ENCODE peak calls at places on chromosomes 5 and 9, in eight cellular contexts. One of them, this sample, is unnamed.

GRCh38 chr5:83744851-83745250 is 24.2 kb upstream of the HAPLN1 start:
- DNase-seq in stimulated activated naive CD4-positive, alpha-beta T cell: no peak
- DNase-seq in fibroblast of pulmonary artery: peak
- DNase-seq in AG10803: peak
- DNase-seq in kidney epithelial cell: no peak
- DNase-seq in activated gamma-delta T cell treated with anti-CD3 and anti-CD28 coated beads, Interleukin-2, amount 50 U/mL, for 16 hours: no peak
- DNase-seq in activated CD8-positive, alpha-beta T cell treated with anti-CD3 and anti-CD28 coated beads, Interleukin-2, amount 10 ng/mL, durations not matched to agents 7 days and 5 days: no peak
- DNase-seq in COR-L47: no peak
- DNase-seq in this sample: no peak

GRCh38 chr9:126962336-126962735 is 47.8 kb downstream of the RALGPS1 start:
- DNase-seq in stimulated activated naive CD4-positive, alpha-beta T cell: no peak
- DNase-seq in fibroblast of pulmonary artery: no peak
- DNase-seq in AG10803: no peak
- DNase-seq in kidney epithelial cell: no peak
- DNase-seq in activated gamma-delta T cell treated with anti-CD3 and anti-CD28 coated beads, Interleukin-2, amount 50 U/mL, for 16 hours: no peak
- DNase-seq in activated CD8-positive, alpha-beta T cell treated with anti-CD3 and anti-CD28 coated beads, Interleukin-2, amount 10 ng/mL, durations not matched to agents 7 days and 5 days: no peak
- DNase-seq in COR-L47: no peak
- DNase-seq in this sample: no peak

GRCh38 chr5:76622973-76623596 is at the start of gene F2RL2:
- DNase-seq in stimulated activated naive CD4-positive, alpha-beta T cell: no peak
- DNase-seq in fibroblast of pulmonary artery: peak
- DNase-seq in AG10803: peak
- DNase-seq in kidney epithelial cell: peak
- DNase-seq in activated gamma-delta T cell treated with anti-CD3 and anti-CD28 coated beads, Interleukin-2, amount 50 U/mL, for 16 hours: no peak
- DNase-seq in activated CD8-positive, alpha-beta T cell treated with anti-CD3 and anti-CD28 coated beads, Interleukin-2, amount 10 ng/mL, durations not matched to agents 7 days and 5 days: no peak
- DNase-seq in COR-L47: no peak
- DNase-seq in this sample: no peak

GRCh38 chr9:113545068-113545467 is 81.5 kb downstream of the RGS3 start:
- DNase-seq in stimulated activated naive CD4-positive, alpha-beta T cell: no peak
- DNase-seq in fibroblast of pulmonary artery: no peak
- DNase-seq in AG10803: no peak
- DNase-seq in kidney epithelial cell: no peak
- DNase-seq in activated gamma-delta T cell treated with anti-CD3 and anti-CD28 coated beads, Interleukin-2, amount 50 U/mL, for 16 hours: no peak
- DNase-seq in activated CD8-positive, alpha-beta T cell treated with anti-CD3 and anti-CD28 coated beads, Interleukin-2, amount 10 ng/mL, durations not matched to agents 7 days and 5 days: no peak
- DNase-seq in COR-L47: no peak
- DNase-seq in this sample: no peak

GRCh38 chr5:9774472-9775079 is 144.4 kb upstream of the TAS2R1 start:
- DNase-seq in stimulated activated naive CD4-positive, alpha-beta T cell: no peak
- DNase-seq in fibroblast of pulmonary artery: peak
- DNase-seq in AG10803: peak
- DNase-seq in kidney epithelial cell: no peak
- DNase-seq in activated gamma-delta T cell treated with anti-CD3 and anti-CD28 coated beads, Interleukin-2, amount 50 U/mL, for 16 hours: no peak
- DNase-seq in activated CD8-positive, alpha-beta T cell treated with anti-CD3 and anti-CD28 coated beads, Interleukin-2, amount 10 ng/mL, durations not matched to agents 7 days and 5 days: no peak
- DNase-seq in COR-L47: no peak
- DNase-seq in this sample: no peak

GRCh38 chr9:116837038-116837998 is 150.2 kb downstream of the TRIM32 start:
- DNase-seq in stimulated activated naive CD4-positive, alpha-beta T cell: no peak
- DNase-seq in fibroblast of pulmonary artery: no peak
- DNase-seq in AG10803: no peak
- DNase-seq in kidney epithelial cell: peak
- DNase-seq in activated gamma-delta T cell treated with anti-CD3 and anti-CD28 coated beads, Interleukin-2, amount 50 U/mL, for 16 hours: no peak
- DNase-seq in activated CD8-positive, alpha-beta T cell treated with anti-CD3 and anti-CD28 coated beads, Interleukin-2, amount 10 ng/mL, durations not matched to agents 7 days and 5 days: no peak
- DNase-seq in COR-L47: peak
- DNase-seq in this sample: no peak

GRCh38 chr5:154197801-154198461 is 7.4 kb downstream of the GALNT10 start:
- DNase-seq in stimulated activated naive CD4-positive, alpha-beta T cell: no peak
- DNase-seq in fibroblast of pulmonary artery: peak
- DNase-seq in AG10803: peak
- DNase-seq in kidney epithelial cell: peak
- DNase-seq in activated gamma-delta T cell treated with anti-CD3 and anti-CD28 coated beads, Interleukin-2, amount 50 U/mL, for 16 hours: peak
- DNase-seq in activated CD8-positive, alpha-beta T cell treated with anti-CD3 and anti-CD28 coated beads, Interleukin-2, amount 10 ng/mL, durations not matched to agents 7 days and 5 days: peak
- DNase-seq in COR-L47: peak
- DNase-seq in this sample: peak

GRCh38 chr5:176529824-176530195 is 7.4 kb downstream of the RNF44 start:
- DNase-seq in stimulated activated naive CD4-positive, alpha-beta T cell: peak
- DNase-seq in fibroblast of pulmonary artery: no peak
- DNase-seq in AG10803: no peak
- DNase-seq in kidney epithelial cell: no peak
- DNase-seq in activated gamma-delta T cell treated with anti-CD3 and anti-CD28 coated beads, Interleukin-2, amount 50 U/mL, for 16 hours: no peak
- DNase-seq in activated CD8-positive, alpha-beta T cell treated with anti-CD3 and anti-CD28 coated beads, Interleukin-2, amount 10 ng/mL, durations not matched to agents 7 days and 5 days: peak
- DNase-seq in COR-L47: no peak
- DNase-seq in this sample: no peak

GRCh38 chr5:13250450-13251291 is 693.8 kb downstream of the DNAH5 start:
- DNase-seq in stimulated activated naive CD4-positive, alpha-beta T cell: no peak
- DNase-seq in fibroblast of pulmonary artery: no peak
- DNase-seq in AG10803: peak
- DNase-seq in kidney epithelial cell: no peak
- DNase-seq in activated gamma-delta T cell treated with anti-CD3 and anti-CD28 coated beads, Interleukin-2, amount 50 U/mL, for 16 hours: no peak
- DNase-seq in activated CD8-positive, alpha-beta T cell treated with anti-CD3 and anti-CD28 coated beads, Interleukin-2, amount 10 ng/mL, durations not matched to agents 7 days and 5 days: no peak
- DNase-seq in COR-L47: no peak
- DNase-seq in this sample: no peak

GRCh38 chr5:59337240-59337639 is 556.3 kb downstream of the PDE4D start:
- DNase-seq in stimulated activated naive CD4-positive, alpha-beta T cell: no peak
- DNase-seq in fibroblast of pulmonary artery: no peak
- DNase-seq in AG10803: no peak
- DNase-seq in kidney epithelial cell: no peak
- DNase-seq in activated gamma-delta T cell treated with anti-CD3 and anti-CD28 coated beads, Interleukin-2, amount 50 U/mL, for 16 hours: no peak
- DNase-seq in activated CD8-positive, alpha-beta T cell treated with anti-CD3 and anti-CD28 coated beads, Interleukin-2, amount 10 ng/mL, durations not matched to agents 7 days and 5 days: no peak
- DNase-seq in COR-L47: no peak
- DNase-seq in this sample: no peak

GRCh38 chr9:112145886-112146285 is 29.2 kb downstream of the SUSD1 start:
- DNase-seq in stimulated activated naive CD4-positive, alpha-beta T cell: no peak
- DNase-seq in fibroblast of pulmonary artery: no peak
- DNase-seq in AG10803: no peak
- DNase-seq in kidney epithelial cell: no peak
- DNase-seq in activated gamma-delta T cell treated with anti-CD3 and anti-CD28 coated beads, Interleukin-2, amount 50 U/mL, for 16 hours: no peak
- DNase-seq in activated CD8-positive, alpha-beta T cell treated with anti-CD3 and anti-CD28 coated beads, Interleukin-2, amount 10 ng/mL, durations not matched to agents 7 days and 5 days: no peak
- DNase-seq in COR-L47: no peak
- DNase-seq in this sample: no peak

GRCh38 chr9:112786834-112787520 is 36.4 kb downstream of the SNX30 start:
- DNase-seq in stimulated activated naive CD4-positive, alpha-beta T cell: no peak
- DNase-seq in fibroblast of pulmonary artery: no peak
- DNase-seq in AG10803: no peak
- DNase-seq in kidney epithelial cell: no peak
- DNase-seq in activated gamma-delta T cell treated with anti-CD3 and anti-CD28 coated beads, Interleukin-2, amount 50 U/mL, for 16 hours: no peak
- DNase-seq in activated CD8-positive, alpha-beta T cell treated with anti-CD3 and anti-CD28 coated beads, Interleukin-2, amount 10 ng/mL, durations not matched to agents 7 days and 5 days: no peak
- DNase-seq in COR-L47: no peak
- DNase-seq in this sample: no peak

GRCh38 chr9:126386088-126386487 is 59.5 kb downstream of the MVB12B start:
- DNase-seq in stimulated activated naive CD4-positive, alpha-beta T cell: no peak
- DNase-seq in fibroblast of pulmonary artery: peak
- DNase-seq in AG10803: no peak
- DNase-seq in kidney epithelial cell: no peak
- DNase-seq in activated gamma-delta T cell treated with anti-CD3 and anti-CD28 coated beads, Interleukin-2, amount 50 U/mL, for 16 hours: no peak
- DNase-seq in activated CD8-positive, alpha-beta T cell treated with anti-CD3 and anti-CD28 coated beads, Interleukin-2, amount 10 ng/mL, durations not matched to agents 7 days and 5 days: no peak
- DNase-seq in COR-L47: no peak
- DNase-seq in this sample: no peak

This sample was measured in activated CD4-positive, alpha-beta T cell treated with anti-CD3 and anti-CD28 coated beads, Interleukin-2, amount 50 U/mL, for 4 hours.